ENCODE peak calls at places on chromosome 18, in nine cellular contexts. B is 8988T; H is iris pigment epithelial cell; Z is T follicular helper cell; F is foreskin keratinocyte; U is dorsolateral prefrontal cortex; M is activated T-helper 2 cell treated with anti-CD3 and anti-CD28 coated beads, Interferon-gamma antibody, Interleukin-2, Interleukin-4, amounts not matched to agents 10 μg/mL and 5 μg/mL and 100 μg/mL, durations not matched to agents 14 hours and 24 hours and 36 hours; X is activated CD4-positive, alpha-beta T cell treated with anti-CD3 and anti-CD28 coated beads, Interleukin-2, amount 50 U/mL, for 24 hours; Y is CD8-positive, alpha-beta memory T cell. Q is an unnamed sample.
A peak's percentile ranks its signal among the peaks of the same experiment; 100 is the strongest.

GRCh38 chr18:22086973-22087372 is 82.4 kb upstream of the GATA6 start:
- DNase-seq in Z (no peak), F (no peak), B (no peak), U (no peak), Y (no peak), M (no peak), X (no peak), H (no peak), Q (no peak)

GRCh38 chr18:67417864-67418523 is 98.5 kb downstream of the DSEL start:
- DNase-seq in U (no peak), H (peak; percentile 79), Z (no peak), M (peak; percentile 8), Y (peak; percentile 52), F (peak; percentile 41), X (peak; percentile 11), B (no peak), Q (no peak)

GRCh38 chr18:62939925-62940324 is 224.6 kb downstream of the PHLPP1 start:
- DNase-seq in F (no peak), X (no peak), Y (no peak), U (no peak), B (no peak), H (no peak), Z (no peak), M (no peak), Q (no peak)

GRCh38 chr18:79367480-79367879 is 28.2 kb upstream of the NFATC1 start:
- DNase-seq in B (no peak), M (no peak), X (no peak), U (no peak), H (no peak), Z (no peak), Y (no peak), F (no peak), Q (no peak)

GRCh38 chr18:74683573-74683972 is 85.9 kb downstream of the ZNF407 start:
- DNase-seq in Z (no peak), F (no peak), H (no peak), X (no peak), B (no peak), Y (no peak), M (no peak), U (no peak), Q (no peak)

GRCh38 chr18:8816805-8817204 is 111.4 kb downstream of the MTCL1 start:
- DNase-seq in F (no peak), Z (no peak), B (no peak), M (no peak), X (no peak), H (peak; percentile 83), Y (no peak), U (no peak), Q (no peak)

GRCh38 chr18:29160123-29160522 is 983.2 kb upstream of the CDH2 start:
- DNase-seq in F (no peak), H (no peak), B (no peak), U (no peak), Z (no peak), M (no peak), X (no peak), Y (no peak), Q (no peak)

GRCh38 chr18:26482567-26482966 is 65.8 kb downstream of the KCTD1 start:
- DNase-seq in F (no peak), Y (no peak), B (no peak), Z (no peak), X (no peak), M (no peak), U (no peak), H (peak; percentile 17), Q (no peak)

GRCh38 chr18:63290456-63291200 is 28.9 kb downstream of the BCL2 start:
- DNase-seq in F (no peak), M (no peak), U (no peak), B (no peak), Y (peak; percentile 54), H (no peak), X (no peak), Z (peak; percentile 14), Q (no peak)

GRCh38 chr18:50816767-50817166 is 3.0 kb downstream of the MRO start:
- DNase-seq in H (peak; percentile 20), Y (no peak), B (no peak), U (no peak), X (no peak), F (no peak), M (no peak), Z (no peak), Q (no peak)

GRCh38 chr18:74574916-74575315 is 22.8 kb upstream of the ZNF407 start:
- DNase-seq in H (no peak), B (no peak), M (no peak), Y (no peak), U (no peak), Z (no peak), X (no peak), F (no peak), Q (no peak)

GRCh38 chr18:76491436-76491800 is 3.6 kb downstream of the ZNF516 start:
- DNase-seq in Y (peak; percentile 60), B (peak; percentile 44), X (no peak), H (peak; percentile 59), F (no peak), M (no peak), Z (peak; percentile 45), U (no peak), Q (peak; percentile 68)

GRCh38 chr18:49849331-49850217 is 36.2 kb upstream of the ACAA2 start:
- DNase-seq in U (no peak), X (no peak), Z (no peak), B (peak; percentile 89), M (no peak), Y (no peak), H (peak; percentile 93), F (peak; percentile 98), Q (no peak)

GRCh38 chr18:13369353-13369752 is 150.8 kb downstream of the LDLRAD4 start:
- DNase-seq in U (no peak), B (no peak), F (no peak), H (no peak), Z (no peak), Y (no peak), M (no peak), X (no peak), Q (no peak)

GRCh38 chr18:53997064-53997463 is 227.4 kb downstream of the MBD2 start:
- DNase-seq in Y (no peak), B (no peak), U (no peak), H (no peak), X (no peak), M (no peak), F (no peak), Z (no peak), Q (no peak)

GRCh38 chr18:39591647-39592046 is 2026.0 kb upstream of the CELF4 start:
- DNase-seq in M (no peak), H (no peak), X (no peak), Y (no peak), B (no peak), Z (no peak), F (no peak), U (no peak), Q (no peak)

GRCh38 chr18:75533954-75534353 is 106.5 kb upstream of the SMIM21 start:
- DNase-seq in Z (no peak), H (no peak), Y (no peak), B (no peak), F (no peak), M (no peak), U (no peak), X (no peak), Q (no peak)

Q was measured in CD8-positive, alpha-beta T cell.